ENCODE peak calls at places on chromosome 1, in nine cellular contexts. S, F, R, Q, P, V, J, G and C are unnamed samples.

GRCh38 chr1:204760350-204761134 is 75.0 kb upstream of the LRRN2 start:
- DNase-seq in Q (no peak), G (no peak), J (no peak), R (no peak), P (no peak), F (no peak), V (peak), S (peak), C (no peak)

GRCh38 chr1:108573183-108573582 is 13.3 kb downstream of the EEIG2 start:
- DNase-seq in V (no peak), P (no peak), S (no peak), Q (no peak), R (no peak), J (no peak), G (no peak), F (no peak), C (no peak)

GRCh38 chr1:232636799-232637198 is 6.9 kb upstream of the SIPA1L2 start:
- DNase-seq in R (no peak), J (no peak), F (no peak), Q (no peak), P (no peak), G (no peak), V (no peak), S (no peak), C (no peak)

GRCh38 chr1:199273837-199274379 is 635.1 kb downstream of the PTPRC start:
- DNase-seq in Q (no peak), F (peak), J (no peak), P (no peak), V (peak), G (no peak), R (no peak), S (peak), C (no peak)

GRCh38 chr1:175073054-175073453 is 5.4 kb downstream of the TNN start:
- DNase-seq in G (no peak), R (no peak), S (no peak), J (no peak), Q (no peak), F (no peak), P (no peak), V (peak), C (no peak)

GRCh38 chr1:22332795-22333499 is 118.7 kb upstream of the ZBTB40 start:
- DNase-seq in R (no peak), V (no peak), P (no peak), S (peak), J (no peak), F (no peak), Q (no peak), G (no peak), C (no peak)

GRCh38 chr1:47643506-47644215 is 205.8 kb downstream of the FOXD2 start:
- DNase-seq in F (no peak), J (no peak), Q (no peak), V (no peak), P (no peak), R (no peak), G (no peak), S (no peak), C (no peak)

GRCh38 chr1:117820694-117821381 is 108.6 kb downstream of the GDAP2 start:
- DNase-seq in S (no peak), G (no peak), F (no peak), V (peak), Q (no peak), P (no peak), J (no peak), R (no peak), C (no peak)

GRCh38 chr1:5991784-5992033 is 516 bp downstream of the NPHP4 start:
- DNase-seq in F (no peak), Q (no peak), G (no peak), V (no peak), S (no peak), P (peak), R (no peak), J (no peak), C (no peak)

GRCh38 chr1:187203257-187203656 is 374.5 kb downstream of the PLA2G4A start:
- DNase-seq in V (peak), F (no peak), P (no peak), J (no peak), R (no peak), Q (no peak), G (no peak), S (peak), C (no peak)

GRCh38 chr1:231419738-231420298 is 2.3 kb downstream of the EGLN1 start:
- DNase-seq in S (peak), F (no peak), R (no peak), V (peak), P (no peak), G (no peak), Q (no peak), J (no peak), C (no peak)

GRCh38 chr1:28156821-28157220 is 19.7 kb downstream of the PTAFR start:
- DNase-seq in Q (no peak), P (no peak), F (no peak), V (no peak), R (no peak), J (no peak), S (peak), G (no peak), C (peak)

GRCh38 chr1:109539676-109540075 is at the start of gene GPR61:
- DNase-seq in G (no peak), S (no peak), P (no peak), J (peak), F (no peak), V (no peak), Q (no peak), R (no peak), C (no peak)

GRCh38 chr1:60924165-60924564 is 158.2 kb upstream of the NFIA start:
- DNase-seq in G (no peak), P (no peak), S (no peak), J (no peak), R (no peak), Q (no peak), F (no peak), V (no peak), C (no peak)

GRCh38 chr1:8016244-8017241 is 9.6 kb downstream of the ERRFI1 start:
- DNase-seq in J (no peak), P (no peak), S (no peak), V (peak), G (no peak), F (no peak), Q (no peak), R (no peak), C (no peak)

GRCh38 chr1:206663832-206664652 is 20.7 kb upstream of the MAPKAPK2 start:
- DNase-seq in F (peak), Q (peak), P (peak), R (peak), S (peak), G (peak), J (no peak), V (peak), C (peak)

GRCh38 chr1:230191079-230191478 is 124.0 kb downstream of the GALNT2 start:
- DNase-seq in P (no peak), J (no peak), G (no peak), V (peak), S (no peak), F (no peak), Q (peak), R (no peak), C (peak)

GRCh38 chr1:37189111-37189510 is 154.8 kb upstream of the GRIK3 start:
- DNase-seq in Q (no peak), G (no peak), S (no peak), F (peak), R (no peak), J (no peak), P (no peak), V (no peak), C (no peak)

GRCh38 chr1:59738152-59738551 is 76.6 kb upstream of the HOOK1 start:
- DNase-seq in G (no peak), R (no peak), S (no peak), J (no peak), V (peak), Q (no peak), F (no peak), P (no peak), C (no peak)

GRCh38 chr1:51189421-51190073 is 46.5 kb upstream of the RNF11 start:
- DNase-seq in F (peak), P (peak), Q (peak), V (peak), G (peak), S (peak), R (no peak), J (no peak), C (no peak)

GRCh38 chr1:111489604-111490003 is 13.8 kb downstream of the ADORA3 start:
- DNase-seq in F (no peak), Q (no peak), V (peak), G (no peak), J (no peak), P (no peak), R (no peak), S (no peak), C (no peak)

GRCh38 chr1:221810406-221810805 is 68.5 kb upstream of the DUSP10 start:
- DNase-seq in F (no peak), G (no peak), R (no peak), Q (no peak), P (no peak), J (no peak), S (peak), V (peak), C (no peak)

GRCh38 chr1:202154766-202155477 is 5.5 kb downstream of the PTPN7 start:
- DNase-seq in G (no peak), S (peak), P (peak), R (no peak), J (no peak), V (peak), F (no peak), Q (peak), C (peak)

GRCh38 chr1:193411771-193412170 is 225.4 kb upstream of the B3GALT2 start:
- DNase-seq in S (no peak), F (no peak), Q (no peak), P (no peak), G (no peak), V (no peak), R (no peak), J (no peak), C (no peak)

GRCh38 chr1:10832703-10833102 is 36.3 kb upstream of the CASZ1 start:
- DNase-seq in V (no peak), P (no peak), S (no peak), R (no peak), J (no peak), Q (no peak), G (no peak), F (no peak), C (no peak)

GRCh38 chr1:19734472-19734999 is 65.2 kb downstream of the TMCO4 start:
- DNase-seq in F (no peak), P (no peak), Q (no peak), S (peak), V (peak), G (no peak), J (no peak), R (no peak), C (no peak)

GRCh38 chr1:214767221-214767620 is 164.2 kb downstream of the CENPF start:
- DNase-seq in J (no peak), R (no peak), Q (no peak), P (no peak), F (no peak), V (no peak), G (no peak), S (no peak), C (no peak)

GRCh38 chr1:30381671-30382365 is 341.6 kb downstream of the MATN1 start:
- DNase-seq in G (no peak), R (no peak), S (no peak), J (no peak), P (no peak), Q (no peak), V (no peak), F (no peak), C (no peak)

GRCh38 chr1:3688356-3688755 is 36.0 kb downstream of the TP73 start:
- DNase-seq in P (no peak), J (no peak), V (peak), G (no peak), F (no peak), R (no peak), S (no peak), Q (no peak), C (no peak)

GRCh38 chr1:219812491-219813221 is 115.7 kb downstream of the SLC30A10 start:
- DNase-seq in R (no peak), G (no peak), Q (peak), F (peak), J (peak), V (peak), P (no peak), S (peak), C (no peak)

GRCh38 chr1:164588388-164589341 is 29.7 kb downstream of the PBX1 start:
- DNase-seq in F (peak), J (no peak), S (peak), G (no peak), R (peak), P (no peak), Q (no peak), V (peak), C (no peak)

GRCh38 chr1:219533280-219533679 is 79.6 kb downstream of the ZC3H11B start:
- DNase-seq in Q (no peak), V (peak), P (no peak), F (no peak), S (no peak), G (no peak), J (no peak), R (no peak), C (no peak)

GRCh38 chr1:110086959-110087358 is 16.5 kb upstream of the ALX3 start:
- DNase-seq in F (no peak), P (no peak), Q (no peak), J (no peak), S (peak), R (no peak), G (no peak), V (no peak), C (no peak)

GRCh38 chr1:167518331-167518700 is at the start of gene CD247:
- DNase-seq in P (peak), F (no peak), R (no peak), V (no peak), Q (no peak), J (no peak), G (peak), S (no peak), C (no peak)

GRCh38 chr1:176768532-176768931 is 305.6 kb downstream of the PAPPA2 start:
- DNase-seq in V (no peak), Q (no peak), R (no peak), F (no peak), P (no peak), S (no peak), J (no peak), G (no peak), C (no peak)

GRCh38 chr1:115475901-115476300 is 137.9 kb upstream of the NGF start:
- DNase-seq in R (no peak), G (no peak), F (no peak), J (no peak), S (no peak), Q (no peak), P (no peak), V (no peak), C (no peak)

GRCh38 chr1:203378529-203379271 is 27.8 kb upstream of the FMOD start:
- DNase-seq in R (no peak), V (peak), P (no peak), Q (no peak), S (no peak), G (no peak), F (no peak), J (no peak), C (no peak)

GRCh38 chr1:218250492-218250891 is 34.6 kb upstream of the RRP15 start:
- DNase-seq in R (no peak), V (no peak), J (no peak), Q (no peak), S (no peak), P (no peak), F (no peak), G (no peak), C (no peak)